ENCODE peak calls at places on chromosome 12, in eight cellular contexts. One of them, this sample, is unnamed.

GRCh38 chr12:50765325-50765911 is 1.5 kb downstream of the ATF1 start:
- DNase-seq in transverse colon: peak; percentile 57
- DNase-seq in stomach: peak; percentile 34
- DNase-seq in upper lobe of left lung: peak; percentile 34
- DNase-seq in tibial nerve: no peak
- DNase-seq in ovary: peak; percentile 34
- DNase-seq in H1: no peak
- DNase-seq in A549: peak; percentile 80
- DNase-seq in this sample: no peak

GRCh38 chr12:82474798-82475184 is 116.5 kb downstream of the METTL25 start:
- DNase-seq in transverse colon: no peak
- DNase-seq in stomach: no peak
- DNase-seq in upper lobe of left lung: no peak
- DNase-seq in tibial nerve: no peak
- DNase-seq in ovary: no peak
- DNase-seq in H1: no peak
- DNase-seq in A549: no peak
- DNase-seq in this sample: no peak

GRCh38 chr12:31897791-31898503 is 61.3 kb upstream of the RESF1 start:
- DNase-seq in transverse colon: peak; percentile 22
- DNase-seq in stomach: peak; percentile 53
- DNase-seq in upper lobe of left lung: peak; percentile 54
- DNase-seq in tibial nerve: no peak
- DNase-seq in ovary: no peak
- DNase-seq in H1: peak; percentile 60
- DNase-seq in A549: peak; percentile 30
- DNase-seq in this sample: no peak

GRCh38 chr12:54596526-54596946 is 8.1 kb upstream of the PPP1R1A start:
- DNase-seq in transverse colon: peak; percentile 64
- DNase-seq in stomach: peak; percentile 79
- DNase-seq in upper lobe of left lung: peak; percentile 49
- DNase-seq in tibial nerve: peak; percentile 53
- DNase-seq in ovary: peak; percentile 70
- DNase-seq in H1: peak; percentile 88
- DNase-seq in A549: peak; percentile 72
- DNase-seq in this sample: peak; percentile 76

GRCh38 chr12:108594323-108594903 is 3.5 kb downstream of the TMEM119 start:
- DNase-seq in transverse colon: no peak
- DNase-seq in stomach: no peak
- DNase-seq in upper lobe of left lung: no peak
- DNase-seq in tibial nerve: no peak
- DNase-seq in ovary: no peak
- DNase-seq in H1: no peak
- DNase-seq in A549: no peak
- DNase-seq in this sample: no peak

GRCh38 chr12:116547955-116548471 is 11.2 kb upstream of the MAP1LC3B2 start:
- DNase-seq in transverse colon: no peak
- DNase-seq in stomach: no peak
- DNase-seq in upper lobe of left lung: no peak
- DNase-seq in tibial nerve: no peak
- DNase-seq in ovary: no peak
- DNase-seq in H1: no peak
- DNase-seq in A549: no peak
- DNase-seq in this sample: no peak

GRCh38 chr12:4274960-4275868 is 1.7 kb downstream of the CCND2 start:
- DNase-seq in transverse colon: no peak
- DNase-seq in stomach: no peak
- DNase-seq in upper lobe of left lung: no peak
- DNase-seq in tibial nerve: no peak
- DNase-seq in ovary: no peak
- DNase-seq in H1: peak; percentile 54
- DNase-seq in A549: no peak
- DNase-seq in this sample: no peak

GRCh38 chr12:4825139-4825858 is 84.4 kb upstream of the KCNA1 start:
- DNase-seq in transverse colon: no peak
- DNase-seq in stomach: no peak
- DNase-seq in upper lobe of left lung: no peak
- DNase-seq in tibial nerve: no peak
- DNase-seq in ovary: no peak
- DNase-seq in H1: no peak
- DNase-seq in A549: no peak
- DNase-seq in this sample: no peak

GRCh38 chr12:13103391-13104033 is at the start of gene GSG1:
- DNase-seq in transverse colon: no peak
- DNase-seq in stomach: no peak
- DNase-seq in upper lobe of left lung: no peak
- DNase-seq in tibial nerve: no peak
- DNase-seq in ovary: no peak
- DNase-seq in H1: no peak
- DNase-seq in A549: no peak
- DNase-seq in this sample: no peak

GRCh38 chr12:52534482-52534881 is 14.3 kb upstream of the KRT5 start:
- DNase-seq in transverse colon: no peak
- DNase-seq in stomach: no peak
- DNase-seq in upper lobe of left lung: no peak
- DNase-seq in tibial nerve: no peak
- DNase-seq in ovary: no peak
- DNase-seq in H1: no peak
- DNase-seq in A549: peak; percentile 39
- DNase-seq in this sample: no peak

GRCh38 chr12:121921106-121921505 is 2.7 kb downstream of the CFAP251 start:
- DNase-seq in transverse colon: no peak
- DNase-seq in stomach: no peak
- DNase-seq in upper lobe of left lung: no peak
- DNase-seq in tibial nerve: no peak
- DNase-seq in ovary: no peak
- DNase-seq in H1: no peak
- DNase-seq in A549: no peak
- DNase-seq in this sample: no peak

GRCh38 chr12:121916719-121917118 is 1.7 kb upstream of the CFAP251 start:
- DNase-seq in transverse colon: no peak
- DNase-seq in stomach: no peak
- DNase-seq in upper lobe of left lung: no peak
- DNase-seq in tibial nerve: no peak
- DNase-seq in ovary: no peak
- DNase-seq in H1: no peak
- DNase-seq in A549: peak; percentile 62
- DNase-seq in this sample: no peak

GRCh38 chr12:121918679-121919038 is 267 bp downstream of the CFAP251 start:
- DNase-seq in transverse colon: no peak
- DNase-seq in stomach: no peak
- DNase-seq in upper lobe of left lung: no peak
- DNase-seq in tibial nerve: no peak
- DNase-seq in ovary: no peak
- DNase-seq in H1: no peak
- DNase-seq in A549: no peak
- DNase-seq in this sample: no peak

GRCh38 chr12:121915841-121916321 is 2.5 kb upstream of the CFAP251 start:
- DNase-seq in transverse colon: no peak
- DNase-seq in stomach: no peak
- DNase-seq in upper lobe of left lung: no peak
- DNase-seq in tibial nerve: no peak
- DNase-seq in ovary: no peak
- DNase-seq in H1: no peak
- DNase-seq in A549: no peak
- DNase-seq in this sample: no peak

DNA sequence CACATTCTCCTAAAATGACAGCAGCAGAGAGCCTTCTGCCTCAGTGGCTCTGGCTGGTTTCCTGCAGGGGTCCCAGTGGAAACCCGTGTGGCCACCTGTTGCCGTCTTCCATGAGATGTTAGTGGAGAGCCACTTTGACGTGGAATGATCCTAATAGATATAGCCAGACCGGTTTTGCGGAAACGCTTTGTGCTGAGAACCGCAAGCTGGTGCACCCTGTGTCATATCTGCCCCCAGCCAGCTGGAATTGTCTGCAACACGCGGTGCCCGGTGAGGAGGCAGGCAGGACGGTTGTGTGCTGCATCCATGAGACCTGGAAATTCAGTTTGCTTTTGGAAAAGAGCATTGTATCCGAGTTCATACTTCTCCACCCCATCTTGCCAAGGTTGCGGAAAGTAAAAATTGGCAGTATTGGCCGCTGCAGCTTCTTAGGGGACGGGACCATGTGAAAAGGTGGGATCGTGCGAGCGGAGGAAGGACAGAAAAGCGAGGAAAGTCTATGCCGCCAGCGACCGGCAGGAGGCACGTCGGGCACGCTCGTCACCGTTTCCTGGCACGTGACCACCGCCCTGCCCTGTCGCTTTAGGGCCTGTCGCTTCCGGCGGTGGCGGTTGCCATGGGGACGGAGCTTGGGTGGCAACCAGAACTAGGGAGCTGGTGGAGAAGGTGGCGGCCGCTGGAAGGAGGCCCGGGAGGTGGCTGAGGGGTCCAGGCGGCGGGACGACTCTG is at the start of gene CFAP251:
- DNase-seq in transverse colon: peak; percentile 99
- DNase-seq in stomach: peak; percentile 99
- DNase-seq in upper lobe of left lung: peak; percentile 100
- DNase-seq in tibial nerve: peak; percentile 83
- DNase-seq in ovary: peak; percentile 73
- DNase-seq in H1: peak; percentile 97
- DNase-seq in A549: no peak
- DNase-seq in this sample: peak; percentile 97
- H3K4me3 ChIP-seq in transverse colon: peak within 1 kb of the TSS; percentile 56
- H3K4me3 ChIP-seq in stomach: peak within 1 kb of the TSS; percentile 56
- H3K4me3 ChIP-seq in upper lobe of left lung: peak within 1 kb of the TSS; percentile 53
- H3K4me3 ChIP-seq in tibial nerve: peak within 1 kb of the TSS; percentile 37
- H3K4me3 ChIP-seq in ovary: no peak within 1 kb of the TSS
- H3K4me3 ChIP-seq in H1: peak within 1 kb of the TSS; percentile 49
- H3K4me3 ChIP-seq in A549: no peak within 1 kb of the TSS
- H3K4me3 ChIP-seq in this sample: peak within 1 kb of the TSS; percentile 36

DNA sequence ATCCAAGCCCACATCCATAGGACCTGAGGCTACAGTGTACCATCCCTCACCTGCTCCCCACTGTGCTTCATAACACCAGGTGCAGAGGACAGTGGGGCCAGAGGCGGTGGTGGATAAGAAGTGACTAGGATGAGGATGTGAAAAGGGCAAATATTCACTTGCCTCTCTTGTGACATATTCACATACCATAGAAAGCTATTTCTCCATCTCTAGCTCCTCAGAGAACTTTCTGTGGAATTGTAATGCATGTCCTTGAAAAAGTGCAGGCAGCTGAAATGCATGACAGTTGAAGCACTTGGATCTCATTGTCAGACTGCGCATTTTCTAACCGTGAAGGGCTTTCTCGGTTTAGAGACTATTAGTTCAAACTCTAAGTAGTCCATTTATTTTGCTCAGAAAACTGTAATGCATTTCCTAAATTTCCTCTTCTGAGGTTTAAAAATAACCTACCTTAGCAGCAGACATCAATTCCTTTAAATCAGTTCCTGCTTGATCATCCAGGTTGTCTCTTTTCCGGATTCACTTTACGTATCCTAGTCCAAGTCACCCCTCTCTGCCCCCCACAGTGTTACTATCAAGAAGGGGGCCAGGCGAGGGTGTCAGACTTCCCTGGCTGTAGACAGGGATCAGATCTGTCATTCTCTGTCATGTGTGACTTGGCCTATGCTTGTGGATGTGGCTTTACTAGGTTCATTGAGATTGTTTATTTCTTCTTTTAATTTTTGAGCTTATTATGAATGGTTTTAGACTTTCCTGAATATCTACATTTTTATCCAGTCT is 984.0 kb upstream of the TMEM132C start:
- DNase-seq in transverse colon: no peak
- DNase-seq in stomach: no peak
- DNase-seq in upper lobe of left lung: no peak
- DNase-seq in tibial nerve: no peak
- DNase-seq in ovary: no peak
- DNase-seq in H1: no peak
- DNase-seq in A549: no peak
- DNase-seq in this sample: no peak
- TF ChIP-seq EP300 in transverse colon: no peak
- TF ChIP-seq EP300 in stomach: no peak
- TF ChIP-seq EP300 in upper lobe of left lung: no peak
- TF ChIP-seq EP300 in tibial nerve: no peak
- TF ChIP-seq EP300 in ovary: no peak
- TF ChIP-seq EP300 in H1: no peak
- TF ChIP-seq EP300 in A549: no peak
- TF ChIP-seq EP300 in this sample: no peak

GRCh38 chr12:95633671-95634465 is 82.6 kb upstream of the USP44 start:
- DNase-seq in transverse colon: peak; percentile 28
- DNase-seq in stomach: no peak
- DNase-seq in upper lobe of left lung: peak; percentile 53
- DNase-seq in tibial nerve: no peak
- DNase-seq in ovary: no peak
- DNase-seq in H1: no peak
- DNase-seq in A549: no peak
- DNase-seq in this sample: no peak

GRCh38 chr12:95637010-95637409 is 85.7 kb upstream of the USP44 start:
- DNase-seq in transverse colon: no peak
- DNase-seq in stomach: no peak
- DNase-seq in upper lobe of left lung: no peak
- DNase-seq in tibial nerve: no peak
- DNase-seq in ovary: no peak
- DNase-seq in H1: no peak
- DNase-seq in A549: no peak
- DNase-seq in this sample: no peak

GRCh38 chr12:95637471-95638155 is 86.3 kb upstream of the USP44 start:
- DNase-seq in transverse colon: no peak
- DNase-seq in stomach: no peak
- DNase-seq in upper lobe of left lung: no peak
- DNase-seq in tibial nerve: no peak
- DNase-seq in ovary: no peak
- DNase-seq in H1: no peak
- DNase-seq in A549: peak; percentile 77
- DNase-seq in this sample: no peak

GRCh38 chr12:95633049-95633545 is 81.8 kb upstream of the USP44 start:
- DNase-seq in transverse colon: peak; percentile 81
- DNase-seq in stomach: peak; percentile 55
- DNase-seq in upper lobe of left lung: peak; percentile 78
- DNase-seq in tibial nerve: no peak
- DNase-seq in ovary: no peak
- DNase-seq in H1: no peak
- DNase-seq in A549: peak; percentile 99
- DNase-seq in this sample: no peak

GRCh38 chr12:95634622-95635621 is 83.6 kb upstream of the USP44 start:
- DNase-seq in transverse colon: peak; percentile 80
- DNase-seq in stomach: peak; percentile 76
- DNase-seq in upper lobe of left lung: peak; percentile 44
- DNase-seq in tibial nerve: no peak
- DNase-seq in ovary: no peak
- DNase-seq in H1: no peak
- DNase-seq in A549: peak; percentile 80
- DNase-seq in this sample: no peak
- H3K4me3 ChIP-seq in transverse colon: no peak overlapping the region
- H3K4me3 ChIP-seq in stomach: no peak overlapping the region
- H3K4me3 ChIP-seq in upper lobe of left lung: no peak overlapping the region
- H3K4me3 ChIP-seq in tibial nerve: no peak overlapping the region
- H3K4me3 ChIP-seq in ovary: no peak overlapping the region
- H3K4me3 ChIP-seq in H1: no peak overlapping the region
- H3K4me3 ChIP-seq in A549: no peak overlapping the region
- H3K4me3 ChIP-seq in this sample: no peak overlapping the region

GRCh38 chr12:23431006-23431405 is 518.5 kb downstream of the SOX5 start:
- DNase-seq in transverse colon: no peak
- DNase-seq in stomach: no peak
- DNase-seq in upper lobe of left lung: no peak
- DNase-seq in tibial nerve: no peak
- DNase-seq in ovary: no peak
- DNase-seq in H1: no peak
- DNase-seq in A549: no peak
- DNase-seq in this sample: no peak

GRCh38 chr12:23428758-23429157 is 520.7 kb downstream of the SOX5 start:
- DNase-seq in transverse colon: no peak
- DNase-seq in stomach: no peak
- DNase-seq in upper lobe of left lung: no peak
- DNase-seq in tibial nerve: no peak
- DNase-seq in ovary: no peak
- DNase-seq in H1: no peak
- DNase-seq in A549: no peak
- DNase-seq in this sample: no peak

GRCh38 chr12:23433121-23433520 is 516.3 kb downstream of the SOX5 start:
- DNase-seq in transverse colon: no peak
- DNase-seq in stomach: no peak
- DNase-seq in upper lobe of left lung: no peak
- DNase-seq in tibial nerve: no peak
- DNase-seq in ovary: no peak
- DNase-seq in H1: no peak
- DNase-seq in A549: no peak
- DNase-seq in this sample: no peak
- TF ChIP-seq EP300 in transverse colon: no peak
- TF ChIP-seq EP300 in stomach: no peak
- TF ChIP-seq EP300 in upper lobe of left lung: no peak
- TF ChIP-seq EP300 in tibial nerve: no peak
- TF ChIP-seq EP300 in ovary: no peak
- TF ChIP-seq EP300 in H1: no peak
- TF ChIP-seq EP300 in A549: no peak
- TF ChIP-seq EP300 in this sample: no peak